ENCODE peak calls at places on chromosomes 16 and 17, in five cellular contexts. S, B, F, U and N are unnamed samples.

GRCh38 chr16:5020551-5020950 is 13.2 kb downstream of the NAGPA start:
- DNase-seq in S (no peak), B (no peak), F (no peak), U (no peak), N (no peak)

GRCh38 chr17:18118633-18118975 is 10.0 kb downstream of the MYO15A start:
- DNase-seq in F (no peak), U (no peak), S (no peak), B (no peak), N (no peak)

GRCh38 chr17:2700031-2700490 is 11.5 kb downstream of the CLUH start:
- DNase-seq in F (no peak), B (no peak), S (no peak), U (no peak), N (no peak)

GRCh38 chr17:35630530-35631148 is 43.5 kb downstream of the AP2B1 start:
- DNase-seq in B (no peak), S (no peak), F (no peak), U (peak), N (no peak)

GRCh38 chr17:17892009-17892408 is 55.2 kb upstream of the SREBF1 start:
- DNase-seq in F (no peak), B (no peak), S (no peak), U (no peak), N (no peak)

GRCh38 chr17:60170835-60171752 is 21.3 kb downstream of the CA4 start:
- DNase-seq in B (no peak), S (no peak), U (no peak), F (no peak), N (no peak)

GRCh38 chr16:50288920-50289319 is 22.6 kb downstream of the ADCY7 start:
- DNase-seq in B (no peak), U (no peak), F (no peak), S (no peak), N (no peak)

GRCh38 chr17:11705111-11705510 is 106.8 kb downstream of the DNAH9 start:
- DNase-seq in U (no peak), S (no peak), B (no peak), F (no peak), N (no peak)

GRCh38 chr17:3535253-3535995 is 22.2 kb downstream of the TRPV3 start:
- DNase-seq in F (peak), S (peak), B (no peak), U (peak), N (no peak)

GRCh38 chr17:77365584-77366186 is 224.9 kb downstream of the SEC14L1 start:
- DNase-seq in B (peak), F (no peak), U (peak), S (peak), N (no peak)

GRCh38 chr16:85124636-85125346 is 12.5 kb upstream of the CIBAR2 start:
- DNase-seq in U (no peak), B (no peak), S (no peak), F (no peak), N (no peak)

GRCh38 chr16:2147981-2148671 is at the start of gene RAB26:
- DNase-seq in F (no peak), B (peak), S (no peak), U (peak), N (no peak)

GRCh38 chr17:6701719-6702118 is 11.4 kb downstream of the SLC13A5 start:
- DNase-seq in F (peak), B (no peak), U (no peak), S (peak), N (no peak)

GRCh38 chr17:3732171-3732570 is 8.5 kb downstream of the HASPIN start:
- DNase-seq in S (no peak), U (peak), F (no peak), B (no peak), N (no peak)

GRCh38 chr17:77802811-77803220 is 155.7 kb upstream of the TNRC6C start:
- DNase-seq in F (no peak), U (peak), B (peak), S (no peak), N (no peak)

GRCh38 chr17:50564916-50565315 is 4.4 kb downstream of the CACNA1G start:
- DNase-seq in S (no peak), B (peak), U (peak), F (no peak), N (no peak)

GRCh38 chr17:78040561-78041400 is 82.3 kb downstream of the TNRC6C start:
- DNase-seq in F (no peak), B (peak), S (peak), U (no peak), N (no peak)

GRCh38 chr17:79651751-79652150 is 40.9 kb upstream of the RBFOX3 start:
- DNase-seq in F (no peak), S (no peak), U (no peak), B (no peak), N (no peak)

GRCh38 chr17:3035256-3035967 is 28.0 kb downstream of the OR1D5 start:
- DNase-seq in S (no peak), F (no peak), B (no peak), U (no peak), N (no peak)

GRCh38 chr17:12007466-12007865 is 10.2 kb upstream of the ZNF18 start:
- DNase-seq in S (no peak), F (no peak), B (no peak), U (no peak), N (no peak)

GRCh38 chr17:700504-701094 is 14.0 kb downstream of the VPS53 start:
- DNase-seq in F (no peak), S (peak), B (no peak), U (peak), N (no peak)

GRCh38 chr16:56480776-56481467 is 29.6 kb downstream of the OGFOD1 start:
- DNase-seq in F (no peak), B (no peak), U (no peak), S (no peak), N (no peak)

GRCh38 chr16:30005341-30006094 is 5.3 kb downstream of the DOC2A start:
- DNase-seq in B (no peak), F (no peak), S (no peak), U (peak), N (no peak)

GRCh38 chr17:55334881-55335523 is 70.2 kb downstream of the HLF start:
- DNase-seq in B (no peak), U (no peak), S (no peak), F (no peak), N (no peak)

GRCh38 chr17:33288954-33289353 is 4.1 kb downstream of the ASIC2 start:
- DNase-seq in B (no peak), S (no peak), U (no peak), F (no peak), N (no peak)

GRCh38 chr17:7122386-7122785 is 7.8 kb upstream of the ASGR2 start:
- DNase-seq in F (no peak), U (no peak), S (no peak), B (no peak), N (no peak)

GRCh38 chr17:27667656-27668487 is 36.9 kb downstream of the LGALS9 start:
- DNase-seq in U (no peak), B (no peak), F (no peak), S (no peak), N (no peak)